ENCODE peak calls at places on chromosomes 11 and 22, in five cellular contexts. J is BE2C, P is fibroblast of pulmonary artery, O is DND-41, N is HL-60. R is an unnamed sample.

GRCh38 chr22:42286205-42286604 is 15.8 kb upstream of the TCF20 start:
- DNase-seq in J (no peak), P (no peak), O (peak; percentile 51), N (peak; percentile 71), R (no peak)

GRCh38 chr11:109963101-109963500 is 130.1 kb upstream of the ZC3H12C start:
- DNase-seq in J (no peak), P (no peak), O (no peak), N (no peak), R (no peak)

GRCh38 chr11:130547761-130548490 is 99.5 kb downstream of the ADAMTS15 start:
- DNase-seq in J (no peak), P (no peak), O (no peak), N (no peak), R (no peak)

GRCh38 chr22:20551805-20552449 is 44.5 kb downstream of the MED15 start:
- DNase-seq in J (peak; percentile 87), P (peak; percentile 25), O (no peak), N (no peak), R (peak; percentile 34)

GRCh38 chr11:299081-299891 is at the start of gene IFITM5:
- DNase-seq in J (no peak), P (no peak), O (no peak), N (no peak), R (no peak)

GRCh38 chr11:30818721-30819120 is 232.6 kb upstream of the MPPED2 start:
- DNase-seq in J (no peak), P (no peak), O (no peak), N (no peak), R (no peak)

GRCh38 chr11:79243412-79244174 is 197.2 kb downstream of the TENM4 start:
- DNase-seq in J (no peak), P (no peak), O (no peak), N (no peak), R (no peak)

GRCh38 chr22:23692598-23693291 is 1.9 kb downstream of the RGL4 start:
- DNase-seq in J (no peak), P (no peak), O (peak; percentile 28), N (no peak), R (no peak)

GRCh38 chr11:95134491-95134890 is 44.8 kb downstream of the ENDOD1 start:
- DNase-seq in J (peak; percentile 36), P (peak; percentile 58), O (no peak), N (no peak), R (peak; percentile 40)

GRCh38 chr11:1640076-1640946 is 10.7 kb downstream of the KRTAP5-5 start:
- DNase-seq in J (peak; percentile 41), P (peak; percentile 19), O (peak; percentile 28), N (no peak), R (peak; percentile 36)

GRCh38 chr11:36300651-36301050 is 4.6 kb downstream of the PRR5L start:
- DNase-seq in J (no peak), P (peak; percentile 79), O (no peak), N (no peak), R (peak; percentile 91)

GRCh38 chr11:66419825-66420224 is 1.0 kb upstream of the NPAS4 start:
- DNase-seq in J (peak; percentile 85), P (no peak), O (no peak), N (no peak), R (no peak)

GRCh38 chr11:72743321-72744221 is 8.6 kb downstream of the ARAP1 start:
- DNase-seq in J (no peak), P (no peak), O (no peak), N (peak; percentile 58), R (no peak)

GRCh38 chr11:96141649-96142048 is 201.3 kb downstream of the MAML2 start:
- DNase-seq in J (no peak), P (no peak), O (no peak), N (no peak), R (no peak)

GRCh38 chr22:27518583-27519437 is 282.7 kb downstream of the MN1 start:
- DNase-seq in J (no peak), P (peak; percentile 27), O (no peak), N (no peak), R (peak; percentile 48)

GRCh38 chr11:38461751-38462150 is 1863.7 kb upstream of the RAG2 start:
- DNase-seq in J (no peak), P (no peak), O (no peak), N (no peak), R (no peak)

GRCh38 chr11:107830915-107831540 is 27.6 kb downstream of the SLC35F2 start:
- DNase-seq in J (no peak), P (no peak), O (no peak), N (no peak), R (no peak)

GRCh38 chr11:45097721-45098493 is 48.5 kb upstream of the PRDM11 start:
- DNase-seq in J (no peak), P (peak; percentile 81), O (peak; percentile 81), N (peak; percentile 24), R (peak; percentile 62)

GRCh38 chr11:8838248-8838647 is 72.7 kb upstream of the AKIP1 start:
- DNase-seq in J (no peak), P (peak; percentile 85), O (no peak), N (peak; percentile 62), R (peak; percentile 87)

GRCh38 chr11:20360650-20361049 is 2.9 kb upstream of the HTATIP2 start:
- DNase-seq in J (no peak), P (peak; percentile 43), O (peak; percentile 52), N (peak; percentile 35), R (peak; percentile 52)

GRCh38 chr22:19732403-19733113 is 9.2 kb downstream of the GP1BB start:
- DNase-seq in J (no peak), P (no peak), O (no peak), N (no peak), R (no peak)

GRCh38 chr11:61293869-61294716 is 1.0 kb downstream of the VWCE start:
- DNase-seq in J (peak; percentile 50), P (peak; percentile 66), O (peak; percentile 37), N (peak; percentile 10), R (peak; percentile 50)

GRCh38 chr11:1055990-1056771 is 18.5 kb upstream of the MUC2 start:
- DNase-seq in J (peak; percentile 2), P (no peak), O (no peak), N (no peak), R (no peak)

GRCh38 chr22:20956258-20957117 is 10.6 kb upstream of the AIFM3 start:
- DNase-seq in J (no peak), P (peak; percentile 22), O (no peak), N (peak; percentile 37), R (peak; percentile 20)

GRCh38 chr11:59754859-59755700 is at the start of gene STX3:
- DNase-seq in J (peak; percentile 16), P (peak; percentile 73), O (peak; percentile 46), N (peak; percentile 61), R (peak; percentile 75)

GRCh38 chr22:44328326-44328725 is 15.6 kb upstream of the SHISAL1 start:
- DNase-seq in J (no peak), P (no peak), O (no peak), N (no peak), R (no peak)

GRCh38 chr11:34840736-34841386 is 75.3 kb downstream of the APIP start:
- DNase-seq in J (peak; percentile 15), P (peak; percentile 28), O (peak; percentile 40), N (peak; percentile 81), R (peak; percentile 16)

GRCh38 chr11:44457862-44458261 is 107.6 kb upstream of the CD82 start:
- DNase-seq in J (no peak), P (no peak), O (no peak), N (no peak), R (no peak)

GRCh38 chr11:64842366-64842759 is 2.1 kb downstream of the CDC42BPG start:
- DNase-seq in J (no peak), P (no peak), O (no peak), N (no peak), R (no peak)
- H3K4me3 ChIP-seq in J (no peak overlapping the region), P (no peak overlapping the region), O (no peak overlapping the region), N (no peak overlapping the region), R (no peak overlapping the region)

GRCh38 chr11:6249822-6250555 is 9.6 kb upstream of the CCKBR start:
- DNase-seq in J (peak; percentile 54), P (peak; percentile 92), O (no peak), N (peak; percentile 39), R (peak; percentile 95)

GRCh38 chr11:6248248-6248647 is 9.4 kb downstream of the CNGA4 start:
- DNase-seq in J (no peak), P (peak; percentile 88), O (no peak), N (no peak), R (peak; percentile 89)

GRCh38 chr11:6253196-6253595 is 6.4 kb upstream of the CCKBR start:
- DNase-seq in J (no peak), P (no peak), O (no peak), N (no peak), R (no peak)

GRCh38 chr11:6251990-6252473 is 7.6 kb upstream of the CCKBR start:
- DNase-seq in J (no peak), P (peak; percentile 56), O (no peak), N (no peak), R (peak; percentile 73)

GRCh38 chr11:6251120-6251733 is 8.4 kb upstream of the CCKBR start:
- DNase-seq in J (peak; percentile 51), P (peak; percentile 73), O (peak; percentile 56), N (peak; percentile 59), R (peak; percentile 74)
- TF ChIP-seq CTCF in J (peak; percentile 67), P (peak; percentile 93), O (peak; percentile 86), N (peak; percentile 72), R (peak; percentile 98)

GRCh38 chr22:37166675-37167066 is 17.0 kb upstream of the IL2RB start:
- DNase-seq in J (peak; percentile 85), P (peak; percentile 81), O (peak; percentile 78), N (peak; percentile 71), R (peak; percentile 80)
- H3K4me3 ChIP-seq in J (no peak overlapping the region), P (no peak overlapping the region), O (peak overlapping the region; percentile 21), N (no peak overlapping the region), R (no peak overlapping the region)

GRCh38 chr11:129018991-129019390 is 76.3 kb upstream of the TP53AIP1 start:
- DNase-seq in J (no peak), P (no peak), O (no peak), N (no peak), R (no peak)
- TF ChIP-seq CTCF in J (no peak), P (no peak), O (no peak), N (no peak), R (no peak)

GRCh38 chr11:32888805-32889204 is 3.8 kb upstream of the QSER1 start:
- DNase-seq in J (no peak), P (peak; percentile 25), O (no peak), N (no peak), R (peak; percentile 36)

GRCh38 chr11:32891657-32892354 is 805 bp upstream of the QSER1 start:
- DNase-seq in J (peak; percentile 4), P (peak; percentile 10), O (no peak), N (no peak), R (no peak)

GRCh38 chr11:32892355-32893090 is at the start of gene QSER1:
- DNase-seq in J (peak; percentile 70), P (peak; percentile 52), O (peak; percentile 74), N (peak; percentile 63), R (peak; percentile 48)

GRCh38 chr11:32893091-32893946 is 708 bp downstream of the QSER1 start:
- DNase-seq in J (peak; percentile 67), P (peak; percentile 32), O (peak; percentile 76), N (peak; percentile 42), R (peak; percentile 46)

GRCh38 chr11:32890843-32891656 is 1.6 kb upstream of the QSER1 start:
- DNase-seq in J (no peak), P (no peak), O (no peak), N (no peak), R (no peak)
- H3K4me3 ChIP-seq in J (no peak overlapping the region), P (no peak overlapping the region), O (no peak overlapping the region), N (no peak overlapping the region), R (no peak overlapping the region)

GRCh38 chr22:46931414-46931813 is 169.0 kb downstream of the TBC1D22A start:
- DNase-seq in J (no peak), P (peak; percentile 31), O (no peak), N (no peak), R (peak; percentile 35)
- TF ChIP-seq CTCF in J (peak; percentile 3), P (peak; percentile 22), O (no peak), N (no peak), R (no peak)

R was measured in cardiac fibroblast.